ENCODE peak calls at places on chromosomes 12 and 14, in ten cellular contexts. E, V, P, Q, D, J, L, U, R and M are unnamed samples.

GRCh38 chr12:104928036-104928770 is 29.9 kb downstream of the SLC41A2 start:
- DNase-seq in U (no peak), D (no peak), L (no peak), E (no peak), R (no peak), V (no peak), P (no peak), J (no peak), Q (no peak), M (no peak)

GRCh38 chr14:75720828-75721227 is 59.8 kb downstream of the TTLL5 start:
- DNase-seq in U (no peak), J (no peak), D (no peak), P (peak), V (no peak), Q (no peak), R (no peak), L (no peak), E (no peak), M (no peak)

GRCh38 chr12:54984602-54985376 is at the start of gene TESPA1:
- DNase-seq in D (peak), R (no peak), P (no peak), L (no peak), U (peak), J (peak), V (peak), E (no peak), Q (peak), M (no peak)

GRCh38 chr14:66070542-66071319 is 415.4 kb upstream of the CCDC196 start:
- DNase-seq in Q (peak), P (no peak), R (peak), V (no peak), L (peak), U (no peak), D (peak), J (peak), E (peak), M (peak)

GRCh38 chr12:9256341-9256740 is 48.1 kb upstream of the PZP start:
- DNase-seq in J (no peak), E (no peak), Q (no peak), R (no peak), D (no peak), U (no peak), P (no peak), L (no peak), V (no peak), M (no peak)

GRCh38 chr14:94974893-94975292 is 182.4 kb downstream of the DICER1 start:
- DNase-seq in J (no peak), P (no peak), L (no peak), E (no peak), Q (no peak), D (no peak), V (no peak), R (no peak), U (no peak), M (no peak)

GRCh38 chr14:104665663-104666522 is 23.5 kb upstream of the INF2 start:
- DNase-seq in U (peak), L (no peak), E (no peak), Q (peak), P (no peak), V (no peak), R (peak), D (no peak), J (no peak), M (no peak)

GRCh38 chr12:89494411-89495231 is 30.0 kb downstream of the GALNT4 start:
- DNase-seq in Q (no peak), V (no peak), R (no peak), U (no peak), P (no peak), E (no peak), D (no peak), L (no peak), J (peak), M (no peak)

GRCh38 chr14:41925409-41925808 is 318.7 kb downstream of the LRFN5 start:
- DNase-seq in V (no peak), Q (no peak), E (no peak), P (no peak), L (peak), U (no peak), J (no peak), D (no peak), R (no peak), M (no peak)